ENCODE peak calls at places on chromosomes 12 and 14, in five cellular contexts. J is HCT116, N is upper lobe of left lung, E is stomach, G is sigmoid colon. H is an unnamed sample.

GRCh38 chr12:125406131-125406530 is 340.9 kb downstream of the AACS start:
- DNase-seq in J (no peak), G (no peak), E (no peak), N (no peak), H (no peak)

GRCh38 chr12:49059385-49060232 is 985 bp downstream of the KMT2D start:
- DNase-seq in N (peak), G (no peak), J (no peak), E (no peak), H (no peak)

GRCh38 chr12:117018276-117018675 is 80.9 kb downstream of the TESC start:
- DNase-seq in E (peak), J (no peak), G (no peak), N (no peak), H (no peak)

GRCh38 chr12:118061011-118061875 is at the start of gene WSB2:
- DNase-seq in E (peak), N (peak), G (peak), J (no peak), H (peak)

GRCh38 chr14:64363265-64363840 is 24.8 kb upstream of the MTHFD1 start:
- DNase-seq in G (no peak), J (no peak), N (no peak), E (no peak), H (no peak)

GRCh38 chr12:71691504-71692129 is 5.7 kb downstream of the TMEM19 start:
- DNase-seq in J (no peak), E (peak), N (no peak), G (no peak), H (no peak)

GRCh38 chr14:68401855-68402254 is 391.0 kb downstream of the ZFP36L1 start:
- DNase-seq in J (no peak), G (no peak), N (no peak), E (no peak), H (no peak)

GRCh38 chr12:58812229-58812628 is 108.1 kb downstream of the LRIG3 start:
- DNase-seq in G (no peak), J (no peak), E (no peak), N (no peak), H (no peak)

GRCh38 chr12:56431850-56432249 is 17.4 kb downstream of the TIMELESS start:
- DNase-seq in J (no peak), E (no peak), G (no peak), N (no peak), H (no peak)

GRCh38 chr12:108635201-108635996 is 1.7 kb upstream of the SELPLG start:
- DNase-seq in E (no peak), J (no peak), G (no peak), N (no peak), H (no peak)

GRCh38 chr14:102749833-102750775 is 27.1 kb upstream of the TRAF3 start:
- DNase-seq in J (no peak), G (no peak), N (peak), E (no peak), H (no peak)

GRCh38 chr12:13478650-13479181 is 282.2 kb downstream of the EMP1 start:
- DNase-seq in J (no peak), N (no peak), E (no peak), G (no peak), H (no peak)

GRCh38 chr12:103493199-103493598 is 2.6 kb downstream of the C12orf42 start:
- DNase-seq in G (no peak), E (no peak), J (no peak), N (no peak), H (no peak)

GRCh38 chr14:94019329-94019728 is 6.8 kb upstream of the OTUB2 start:
- DNase-seq in E (no peak), N (no peak), G (no peak), J (no peak), H (no peak)

GRCh38 chr12:5518584-5519365 is 86.9 kb downstream of the NTF3 start:
- DNase-seq in E (no peak), J (no peak), N (no peak), G (no peak), H (no peak)

GRCh38 chr14:32494566-32495434 is 165.7 kb downstream of the AKAP6 start:
- DNase-seq in N (no peak), G (no peak), E (no peak), J (no peak), H (no peak)

GRCh38 chr14:68248481-68249255 is 429.1 kb downstream of the RAD51B start:
- DNase-seq in N (peak), J (peak), E (no peak), G (peak), H (no peak)

GRCh38 chr12:64528616-64529015 is 76.7 kb downstream of the TBK1 start:
- DNase-seq in E (no peak), J (no peak), N (no peak), G (no peak), H (no peak)

GRCh38 chr12:12907552-12907951 is 16.2 kb downstream of the GPRC5A start:
- DNase-seq in E (no peak), N (no peak), J (no peak), G (no peak), H (no peak)

GRCh38 chr12:27257104-27257848 is 13.2 kb downstream of the STK38L start:
- DNase-seq in N (no peak), G (no peak), E (no peak), J (no peak), H (no peak)

GRCh38 chr12:124720019-124720686 is 143.5 kb downstream of the SCARB1 start:
- DNase-seq in J (no peak), G (no peak), N (no peak), E (no peak), H (peak)

GRCh38 chr12:25040593-25040992 is 91.7 kb upstream of the BCAT1 start:
- DNase-seq in E (no peak), N (no peak), G (no peak), J (no peak), H (no peak)

GRCh38 chr12:84638811-84639368 is 273.7 kb downstream of the SLC6A15 start:
- DNase-seq in E (no peak), J (no peak), N (no peak), G (no peak), H (no peak)

GRCh38 chr14:22887260-22887989 is 4.4 kb downstream of the REM2 start:
- DNase-seq in N (no peak), J (peak), G (peak), E (peak), H (no peak)

GRCh38 chr12:3217683-3218079 is 140.5 kb downstream of the TSPAN9 start:
- DNase-seq in E (no peak), G (no peak), J (no peak), N (no peak), H (no peak)

GRCh38 chr12:106249411-106250135 is 1.8 kb upstream of the CKAP4 start:
- DNase-seq in N (no peak), J (no peak), G (no peak), E (no peak), H (no peak)

GRCh38 chr12:26120561-26121274 is 4.1 kb downstream of the BHLHE41 start:
- DNase-seq in J (no peak), N (no peak), G (no peak), E (no peak), H (no peak)

DNA sequence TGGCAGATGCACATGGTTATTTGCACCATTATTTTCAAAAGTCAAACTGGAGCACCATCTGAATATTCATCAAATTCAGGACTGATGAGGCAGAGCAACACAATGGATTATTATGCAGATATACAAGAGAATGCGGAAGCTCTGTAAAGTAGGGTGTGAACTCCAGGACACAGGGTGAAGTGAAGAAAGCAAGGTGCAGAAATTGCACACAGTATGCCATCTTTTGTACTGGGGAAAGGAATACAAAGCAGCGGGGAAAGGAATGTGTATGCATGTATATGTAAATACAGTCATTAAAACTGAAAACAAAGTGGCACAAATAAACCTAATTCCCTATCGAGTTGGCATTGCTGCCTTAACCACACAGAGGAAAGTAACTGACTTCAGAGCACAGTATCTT is 22.7 kb upstream of the CLEC4E start:
- DNase-seq in G (no peak), E (no peak), N (no peak), J (no peak), H (no peak)
- H3K27ac ChIP-seq in G (no peak), E (no peak), N (no peak), J (no peak), H (no peak)

GRCh38 chr12:92432724-92433281 is 270.0 kb upstream of the PLEKHG7 start:
- DNase-seq in J (no peak), G (no peak), N (no peak), E (no peak), H (no peak)
- TF ChIP-seq POLR2AphosphoS5 in J (no peak), G (no peak), N (no peak), E (no peak), H (no peak)

DNA sequence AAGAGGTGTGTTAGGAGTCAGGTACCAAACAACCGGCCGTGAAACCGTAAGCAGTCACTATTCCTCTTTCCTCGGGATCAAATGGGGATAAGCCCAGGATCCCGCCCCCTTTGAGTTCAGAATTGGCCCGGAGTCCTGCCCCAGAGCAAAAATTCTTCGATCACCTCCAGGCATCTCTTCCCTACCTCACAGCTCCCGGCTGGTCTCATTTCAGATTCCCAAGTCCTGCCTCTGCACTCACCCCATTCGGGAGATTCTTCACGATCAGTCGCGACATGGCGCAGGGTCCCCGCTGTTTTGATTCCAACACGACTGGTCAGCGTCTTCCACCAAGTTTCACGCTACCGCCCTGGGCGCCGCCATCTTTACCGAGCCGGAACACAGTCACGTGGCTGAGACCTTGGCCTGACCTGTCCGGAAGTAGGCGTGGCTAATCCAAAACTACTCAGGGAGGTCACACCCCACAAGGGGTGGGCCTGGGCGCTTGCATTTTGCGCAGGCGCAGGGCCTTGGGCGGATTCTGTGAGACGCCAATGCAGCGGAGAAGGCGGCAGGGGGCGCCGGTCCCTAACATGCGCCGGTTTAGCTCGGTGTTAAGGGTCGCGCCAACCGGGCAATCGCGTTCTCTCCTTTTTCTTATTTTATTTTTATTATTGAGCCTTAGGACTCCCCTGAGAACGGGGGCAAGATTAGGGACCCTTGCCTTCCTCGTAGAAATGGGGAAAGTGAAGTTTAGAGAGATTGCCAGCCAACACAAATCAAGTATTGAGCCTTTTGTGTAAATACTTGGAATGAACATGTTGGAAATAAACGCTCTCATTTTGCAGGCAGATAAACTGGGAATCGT is at the start of gene RBM19:
- DNase-seq in E (peak), G (peak), J (peak), N (peak), H (peak)
- TF ChIP-seq POLR2A in E (peak), G (no peak), J (peak), N (no peak), H (peak)

DNA sequence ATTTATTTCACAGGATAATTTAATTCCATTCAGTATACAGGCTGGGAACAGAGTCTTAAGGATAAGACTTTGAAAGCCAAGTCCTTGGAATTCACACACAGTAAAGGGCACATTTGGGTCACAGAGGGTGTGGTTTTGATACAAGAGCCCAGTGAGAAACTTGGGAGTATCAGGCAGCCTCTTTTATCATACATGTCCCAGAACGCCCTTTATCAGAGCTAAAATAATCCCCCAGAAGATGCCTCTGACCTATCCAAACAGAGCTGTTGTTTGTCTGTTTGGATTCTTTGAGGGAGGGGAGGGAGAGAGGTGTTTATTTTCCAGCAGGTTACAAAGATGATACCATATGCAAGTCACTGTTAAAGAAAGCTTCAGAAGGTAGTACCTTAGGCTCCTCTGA is 167.6 kb downstream of the PRKCH start:
- DNase-seq in G (no peak), J (no peak), N (no peak), E (no peak), H (no peak)
- H3K27ac ChIP-seq in G (no peak), J (no peak), N (peak), E (peak), H (peak)

GRCh38 chr12:75798527-75798926 is 233.0 kb downstream of the PHLDA1 start:
- DNase-seq in J (no peak), E (no peak), N (no peak), G (no peak), H (no peak)

GRCh38 chr12:75790219-75790618 is 241.4 kb downstream of the PHLDA1 start:
- DNase-seq in E (no peak), J (no peak), N (no peak), G (no peak), H (no peak)

GRCh38 chr12:75795125-75795524 is 236.5 kb downstream of the PHLDA1 start:
- DNase-seq in G (no peak), N (no peak), E (no peak), J (no peak), H (no peak)

GRCh38 chr12:75792687-75793086 is 238.9 kb downstream of the PHLDA1 start:
- DNase-seq in N (no peak), J (no peak), G (no peak), E (no peak), H (no peak)
- TF ChIP-seq POLR2AphosphoS5 in N (no peak), J (no peak), G (no peak), E (no peak), H (no peak)

GRCh38 chr14:105053421-105053820 is 11.8 kb downstream of the GPR132 start:
- DNase-seq in G (no peak), J (no peak), N (no peak), E (no peak), H (no peak)

GRCh38 chr14:105055736-105056302 is 9.4 kb downstream of the GPR132 start:
- DNase-seq in J (no peak), N (peak), G (no peak), E (no peak), H (no peak)

GRCh38 chr14:105052110-105052458 is 13.1 kb downstream of the GPR132 start:
- DNase-seq in G (no peak), N (no peak), J (no peak), E (no peak), H (no peak)

GRCh38 chr14:105055334-105055733 is 9.9 kb downstream of the GPR132 start:
- DNase-seq in G (no peak), E (no peak), N (no peak), J (no peak), H (no peak)

DNA sequence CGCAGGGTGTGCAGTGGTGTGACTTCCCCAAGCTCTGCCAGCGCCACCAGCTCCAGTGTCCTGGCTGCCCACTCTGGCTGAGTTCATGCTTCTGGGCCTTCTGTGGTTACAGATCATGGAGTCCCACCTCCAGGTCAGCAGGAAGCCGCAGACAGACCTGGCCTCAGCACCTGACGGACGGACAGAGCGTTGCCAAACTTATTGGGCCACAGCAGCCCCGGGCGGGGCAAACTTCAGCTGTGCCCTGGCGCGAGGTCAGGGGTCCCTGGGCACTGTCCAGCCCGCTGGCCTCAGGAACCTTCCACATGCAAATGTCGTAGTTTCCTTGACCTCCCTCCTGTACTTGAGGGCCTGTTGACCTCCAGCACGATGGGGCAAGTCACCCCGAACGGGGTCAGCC is 11.2 kb downstream of the GPR132 start:
- DNase-seq in N (peak), J (no peak), E (no peak), G (no peak), H (no peak)
- TF ChIP-seq POLR2A in N (no peak), J (no peak), E (no peak), G (no peak), H (no peak)

GRCh38 chr14:103847954-103848719 is 762 bp upstream of the PPP1R13B start:
- DNase-seq in J (no peak), N (peak), E (no peak), G (peak), H (no peak)
- H3K27ac ChIP-seq in J (peak), N (peak), E (peak), G (peak), H (peak)

GRCh38 chr12:110421159-110421661 is 17.7 kb upstream of the ANAPC7 start:
- DNase-seq in G (no peak), N (no peak), E (no peak), J (no peak), H (no peak)
- TF ChIP-seq POLR2AphosphoS5 in G (no peak), N (no peak), E (no peak), J (no peak), H (no peak)

DNA sequence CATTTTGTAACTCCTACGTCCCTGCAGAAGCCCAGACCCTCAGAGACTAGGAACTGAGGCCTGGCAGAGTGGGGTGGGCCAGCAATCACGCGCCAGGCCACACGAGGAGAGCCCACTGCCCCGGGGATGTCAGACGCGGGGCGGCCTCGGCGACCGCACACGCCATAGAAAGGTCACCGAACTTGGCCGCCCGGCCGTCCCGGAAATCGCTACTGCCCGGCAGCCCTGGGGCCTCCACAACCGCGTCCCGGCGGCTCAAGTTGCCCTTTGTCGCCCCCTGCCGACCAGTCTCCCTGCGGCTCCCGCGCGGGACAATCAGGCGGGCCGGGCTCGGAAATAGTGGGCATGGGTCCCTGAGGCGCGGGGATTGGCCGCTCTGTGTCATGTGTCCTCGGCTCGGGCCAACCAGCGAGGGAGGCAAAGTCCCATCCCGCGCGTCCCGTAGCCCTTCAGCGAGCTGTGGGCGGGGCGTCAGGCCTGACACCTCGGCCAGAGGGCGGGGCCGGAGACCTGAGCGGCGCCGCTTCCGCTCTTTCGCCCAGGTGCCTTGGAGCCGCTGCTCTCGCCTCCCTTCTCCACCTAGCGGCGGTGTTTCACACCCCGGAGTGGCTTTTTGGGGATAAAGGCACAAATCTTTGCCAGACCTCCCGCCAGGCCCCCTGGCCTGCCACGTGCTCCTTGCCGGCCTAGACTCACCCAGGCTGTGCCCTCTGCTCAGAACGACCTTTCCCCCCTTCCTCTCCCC is 33.4 kb upstream of the DEGS2 start:
- DNase-seq in G (peak), E (peak), N (peak), J (peak), H (peak)
- TF ChIP-seq POLR2A in G (peak), E (no peak), N (no peak), J (peak), H (peak)

DNA sequence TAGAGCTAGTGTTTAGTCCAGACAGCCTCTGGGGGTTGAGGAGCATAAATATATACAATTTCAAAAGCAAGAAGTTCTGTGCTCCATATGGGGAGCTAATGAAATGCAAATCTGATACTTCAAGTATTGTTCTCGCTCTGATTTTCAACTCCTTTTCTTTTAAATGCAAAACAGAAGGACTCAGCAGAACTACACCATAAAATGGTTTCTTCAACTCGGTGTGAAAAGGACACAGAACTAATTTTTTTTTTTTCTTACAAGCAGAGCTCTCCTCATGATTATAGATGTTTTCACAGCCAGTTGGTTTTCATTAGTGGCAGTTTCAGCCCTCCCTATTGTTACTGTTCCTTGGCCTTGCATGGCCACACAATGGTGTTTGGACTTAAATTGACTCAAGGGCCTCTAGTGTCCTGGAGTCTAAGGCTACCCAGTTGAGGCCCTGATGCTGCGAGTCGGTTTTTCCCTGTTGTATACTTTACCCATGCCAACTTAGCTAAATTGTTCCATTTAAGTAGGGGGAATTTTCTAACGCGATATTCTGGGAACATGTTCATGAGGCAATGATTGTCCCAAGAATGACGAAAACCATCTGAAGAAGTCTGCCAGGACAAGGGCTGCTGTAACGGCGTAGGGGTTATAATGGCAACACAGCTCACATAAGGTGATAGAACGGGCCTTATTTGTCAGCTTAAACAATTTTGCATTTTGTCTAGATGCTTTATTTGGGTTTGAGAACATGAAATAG is 120.3 kb downstream of the GPR135 start:
- DNase-seq in G (no peak), N (no peak), E (no peak), J (no peak), H (no peak)
- H3K27ac ChIP-seq in G (peak), N (no peak), E (no peak), J (no peak), H (peak)